ENCODE peak calls at places on chromosomes 16 and 17, in four cellular contexts. One of them, this sample, is unnamed.
A peak's percentile ranks its signal among the peaks of the same experiment; 100 is the strongest.

GRCh38 chr17:40910441-40910841 is 25.4 kb upstream of the KRT20 start:
- DNase-seq in HCT116: no peak
- DNase-seq in HepG2: no peak
- DNase-seq in K562: no peak
- DNase-seq in this sample: no peak

GRCh38 chr17:65062168-65062915 is 5.8 kb upstream of the GNA13 start:
- DNase-seq in HepG2: peak; percentile 41
- DNase-seq in HCT116: no peak
- DNase-seq in K562: peak; percentile 34
- DNase-seq in this sample: no peak

GRCh38 chr16:15907863-15908478 is 19.6 kb upstream of the CEP20 start:
- DNase-seq in K562: peak; percentile 94
- DNase-seq in HCT116: peak; percentile 91
- DNase-seq in HepG2: peak; percentile 89
- DNase-seq in this sample: no peak

GRCh38 chr17:17822189-17822978 is 14.4 kb downstream of the SREBF1 start:
- DNase-seq in K562: no peak
- DNase-seq in HepG2: no peak
- DNase-seq in HCT116: no peak
- DNase-seq in this sample: no peak

GRCh38 chr17:52147872-52148271 is 10.6 kb downstream of the CA10 start:
- DNase-seq in K562: no peak
- DNase-seq in HepG2: no peak
- DNase-seq in HCT116: no peak
- DNase-seq in this sample: no peak

GRCh38 chr16:88906535-88907105 is 40.2 kb upstream of the PABPN1L start:
- DNase-seq in HepG2: no peak
- DNase-seq in K562: no peak
- DNase-seq in HCT116: no peak
- DNase-seq in this sample: no peak

GRCh38 chr17:63405741-63406261 is 40.3 kb downstream of the CYB561 start:
- DNase-seq in HCT116: peak; percentile 62
- DNase-seq in K562: peak; percentile 54
- DNase-seq in HepG2: peak; percentile 67
- DNase-seq in this sample: no peak

GRCh38 chr17:31202968-31203367 is 94.1 kb downstream of the OMG start:
- DNase-seq in HepG2: no peak
- DNase-seq in K562: no peak
- DNase-seq in HCT116: no peak
- DNase-seq in this sample: no peak

GRCh38 chr16:27728691-27729090 is 178.7 kb downstream of the KATNIP start:
- DNase-seq in HepG2: no peak
- DNase-seq in HCT116: no peak
- DNase-seq in K562: no peak
- DNase-seq in this sample: no peak

GRCh38 chr17:64993867-64994266 is 62.7 kb downstream of the GNA13 start:
- DNase-seq in K562: no peak
- DNase-seq in HCT116: no peak
- DNase-seq in HepG2: no peak
- DNase-seq in this sample: no peak

GRCh38 chr16:53768593-53768992 is 64.6 kb downstream of the FTO start:
- DNase-seq in HepG2: no peak
- DNase-seq in HCT116: peak; percentile 61
- DNase-seq in K562: no peak
- DNase-seq in this sample: no peak

GRCh38 chr16:68275611-68276191 is 11.4 kb downstream of the SLC7A6 start:
- DNase-seq in K562: no peak
- DNase-seq in HCT116: no peak
- DNase-seq in HepG2: peak; percentile 35
- DNase-seq in this sample: no peak

GRCh38 chr17:13462161-13462560 is 139.6 kb downstream of the HS3ST3A1 start:
- DNase-seq in HepG2: peak; percentile 5
- DNase-seq in HCT116: no peak
- DNase-seq in K562: no peak
- DNase-seq in this sample: no peak

GRCh38 chr16:18041864-18042834 is 294.4 kb downstream of the NPIPA8 start:
- DNase-seq in HepG2: no peak
- DNase-seq in HCT116: no peak
- DNase-seq in K562: no peak
- DNase-seq in this sample: no peak

GRCh38 chr17:79974786-79975497 is 60.7 kb downstream of the TBC1D16 start:
- DNase-seq in K562: peak; percentile 73
- DNase-seq in HepG2: no peak
- DNase-seq in HCT116: no peak
- DNase-seq in this sample: no peak

GRCh38 chr16:4690946-4691665 is 2.3 kb upstream of the NUDT16L1 start:
- DNase-seq in HepG2: no peak
- DNase-seq in HCT116: no peak
- DNase-seq in K562: no peak
- DNase-seq in this sample: no peak

GRCh38 chr17:7982171-7982570 is 20.2 kb upstream of the GUCY2D start:
- DNase-seq in HepG2: no peak
- DNase-seq in HCT116: no peak
- DNase-seq in K562: no peak
- DNase-seq in this sample: no peak

GRCh38 chr16:67641779-67642708 is 2.9 kb upstream of the CARMIL2 start:
- DNase-seq in HepG2: no peak
- DNase-seq in HCT116: no peak
- DNase-seq in K562: no peak
- DNase-seq in this sample: no peak

GRCh38 chr16:10981697-10982216 is 37.4 kb downstream of the CLEC16A start:
- DNase-seq in HCT116: peak; percentile 42
- DNase-seq in K562: peak; percentile 27
- DNase-seq in HepG2: peak; percentile 45
- DNase-seq in this sample: no peak

GRCh38 chr16:10984509-10984908 is 40.1 kb downstream of the CLEC16A start:
- DNase-seq in K562: no peak
- DNase-seq in HCT116: no peak
- DNase-seq in HepG2: no peak
- DNase-seq in this sample: no peak

GRCh38 chr16:10982430-10983174 is 38.2 kb downstream of the CLEC16A start:
- DNase-seq in K562: no peak
- DNase-seq in HCT116: no peak
- DNase-seq in HepG2: no peak
- DNase-seq in this sample: no peak

GRCh38 chr16:10980811-10981210 is 36.4 kb downstream of the CLEC16A start:
- DNase-seq in HCT116: no peak
- DNase-seq in HepG2: no peak
- DNase-seq in K562: no peak
- DNase-seq in this sample: no peak

GRCh38 chr16:10983175-10983558 is 38.8 kb downstream of the CLEC16A start:
- DNase-seq in HepG2: no peak
- DNase-seq in HCT116: no peak
- DNase-seq in K562: no peak
- DNase-seq in this sample: no peak
- TF ChIP-seq TCF7L2 in HepG2: no peak
- TF ChIP-seq TCF7L2 in HCT116: no peak
- TF ChIP-seq TCF7L2 in K562: no peak
- TF ChIP-seq TCF7L2 in this sample: no peak

DNA sequence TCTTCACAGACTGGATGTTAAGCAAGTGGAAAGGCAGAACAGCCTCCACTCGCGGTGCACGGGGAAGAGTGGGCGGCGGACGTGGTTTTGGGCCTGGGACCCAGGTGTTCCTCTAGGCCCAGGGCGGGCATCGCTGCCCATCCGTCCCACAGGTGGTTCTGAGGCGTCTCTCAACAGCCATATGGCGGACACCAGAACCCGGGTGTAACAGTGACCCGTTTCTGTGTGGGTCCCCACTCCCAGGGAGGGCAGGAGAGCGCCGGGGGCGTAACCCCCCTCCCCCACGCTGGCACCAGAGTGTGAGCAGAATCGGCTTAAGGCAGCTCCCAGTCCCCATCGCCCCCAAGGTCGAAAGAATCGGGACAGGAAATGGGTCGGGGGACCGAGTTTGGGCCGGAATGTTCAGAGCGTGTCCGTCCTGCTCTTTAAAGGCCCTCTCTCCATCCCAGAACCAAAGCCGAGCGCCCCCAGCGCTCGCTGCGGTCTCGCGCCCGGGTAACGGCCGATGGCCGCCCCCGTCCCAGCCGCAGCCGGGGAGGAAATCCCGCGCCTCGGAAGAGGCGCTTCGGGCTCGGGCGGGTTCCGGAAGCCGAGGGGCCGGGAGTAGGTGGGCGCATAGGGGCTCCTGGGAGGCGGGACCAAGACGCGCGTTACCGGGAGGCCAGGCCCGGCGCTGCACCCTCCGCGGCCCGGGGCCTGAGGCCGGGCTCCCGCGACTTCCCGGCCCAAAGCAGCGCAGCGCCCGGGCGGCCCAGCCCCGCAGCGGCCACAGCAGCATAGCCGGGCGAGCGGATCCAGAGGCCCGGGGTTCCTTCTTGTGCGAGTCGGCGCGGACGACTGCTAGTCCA is at the start of gene TK2:
- DNase-seq in HCT116: no peak
- DNase-seq in K562: peak; percentile 74
- DNase-seq in HepG2: peak; percentile 37
- DNase-seq in this sample: no peak
- TF ChIP-seq POLR2AphosphoS5 in HCT116: peak; percentile 75
- TF ChIP-seq POLR2AphosphoS5 in K562: no peak
- TF ChIP-seq POLR2AphosphoS5 in HepG2: peak; percentile 91
- TF ChIP-seq POLR2AphosphoS5 in this sample: peak; percentile 78

DNA sequence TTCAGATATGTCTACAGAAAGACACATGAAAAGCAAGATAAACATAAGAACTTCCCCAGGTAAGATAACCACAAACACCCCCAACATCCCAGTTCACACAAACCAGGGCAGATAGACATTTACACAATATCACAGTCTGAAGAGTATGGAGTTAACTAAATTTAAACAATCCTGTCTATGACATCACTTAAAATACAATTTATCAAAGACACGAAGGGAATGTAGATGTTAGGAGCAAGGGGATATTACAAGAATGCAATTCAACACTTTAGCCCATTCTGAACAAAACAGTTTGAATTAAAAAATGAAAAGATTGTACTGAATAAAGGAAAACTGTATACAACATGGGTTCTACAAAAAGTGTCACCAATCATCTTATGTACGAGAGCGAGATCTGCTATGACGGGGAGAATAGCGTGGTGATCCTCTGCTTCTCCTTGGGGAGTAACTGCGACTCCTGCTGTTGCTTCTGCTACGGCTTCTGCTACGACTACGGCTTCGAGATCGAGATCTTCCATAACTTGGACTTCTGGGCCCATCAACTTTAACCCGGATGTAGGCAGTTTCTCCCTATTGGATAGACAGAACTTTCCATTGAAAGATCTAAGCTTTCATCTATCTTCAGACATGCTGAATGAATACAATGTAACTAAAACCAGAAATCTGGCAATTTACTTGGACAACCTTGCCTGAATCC is 1.9 kb downstream of the SRSF1 start:
- DNase-seq in HCT116: no peak
- DNase-seq in K562: peak; percentile 45
- DNase-seq in HepG2: no peak
- DNase-seq in this sample: no peak
- TF ChIP-seq TCF7L2 in HCT116: no peak
- TF ChIP-seq TCF7L2 in K562: no peak
- TF ChIP-seq TCF7L2 in HepG2: no peak
- TF ChIP-seq TCF7L2 in this sample: no peak

GRCh38 chr17:10069301-10069700 is 129.1 kb downstream of the GAS7 start:
- DNase-seq in HCT116: no peak
- DNase-seq in K562: no peak
- DNase-seq in HepG2: no peak
- DNase-seq in this sample: no peak
- TF ChIP-seq POLR2AphosphoS5 in HCT116: no peak
- TF ChIP-seq POLR2AphosphoS5 in K562: no peak
- TF ChIP-seq POLR2AphosphoS5 in HepG2: no peak
- TF ChIP-seq POLR2AphosphoS5 in this sample: no peak

DNA sequence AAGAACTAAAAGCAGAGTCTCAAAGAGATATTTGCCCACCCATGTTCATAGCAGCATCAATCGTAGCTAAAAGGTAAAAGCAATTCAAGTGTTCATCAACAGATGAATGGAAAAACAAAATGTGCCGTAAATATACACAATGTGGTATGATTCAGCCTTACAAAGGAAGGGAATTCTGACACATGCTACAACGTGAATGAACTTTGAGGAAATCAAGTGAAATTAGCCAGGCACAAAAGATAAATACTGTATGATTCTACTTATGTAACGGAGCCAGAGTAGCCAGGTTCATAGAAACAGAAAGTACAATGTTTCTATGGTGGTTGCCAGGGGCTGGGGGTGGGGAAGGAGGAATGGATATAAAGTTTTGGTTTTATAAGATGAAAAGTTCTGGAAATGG is 57.8 kb upstream of the IL34 start:
- DNase-seq in K562: no peak
- DNase-seq in HCT116: no peak
- DNase-seq in HepG2: no peak
- DNase-seq in this sample: no peak
- TF ChIP-seq TCF7L2 in K562: no peak
- TF ChIP-seq TCF7L2 in HCT116: no peak
- TF ChIP-seq TCF7L2 in HepG2: no peak
- TF ChIP-seq TCF7L2 in this sample: no peak

GRCh38 chr16:55678061-55678935 is 22.5 kb downstream of the SLC6A2 start:
- DNase-seq in K562: no peak
- DNase-seq in HCT116: no peak
- DNase-seq in HepG2: no peak
- DNase-seq in this sample: no peak
- TF ChIP-seq POLR2AphosphoS5 in K562: no peak
- TF ChIP-seq POLR2AphosphoS5 in HCT116: no peak
- TF ChIP-seq POLR2AphosphoS5 in HepG2: no peak
- TF ChIP-seq POLR2AphosphoS5 in this sample: no peak

This sample was measured in Panc1.